ENCODE peak calls at places on chromosome 1, in four cellular contexts. One of them, this sample, is unnamed.
A peak's percentile ranks its signal among the peaks of the same experiment; 100 is the strongest.

GRCh38 chr1:73401666-73402065 is 796.3 kb downstream of the LRRIQ3 start:
- DNase-seq in A549: peak; percentile 0
- DNase-seq in WTC11: no peak
- DNase-seq in HepG2: no peak
- DNase-seq in this sample: no peak

GRCh38 chr1:198669023-198669698 is 30.3 kb downstream of the PTPRC start:
- DNase-seq in WTC11: no peak
- DNase-seq in HepG2: peak; percentile 16
- DNase-seq in A549: peak; percentile 73
- DNase-seq in this sample: peak; percentile 53

GRCh38 chr1:156359973-156360372 is 9.0 kb upstream of the RHBG start:
- DNase-seq in WTC11: peak; percentile 63
- DNase-seq in HepG2: no peak
- DNase-seq in A549: peak; percentile 56
- DNase-seq in this sample: peak; percentile 64

GRCh38 chr1:201565771-201566528 is 27.0 kb downstream of the NAV1 start:
- DNase-seq in HepG2: no peak
- DNase-seq in A549: no peak
- DNase-seq in WTC11: no peak
- DNase-seq in this sample: no peak

GRCh38 chr1:159860456-159860855 is 2.0 kb downstream of the VSIG8 start:
- DNase-seq in HepG2: no peak
- DNase-seq in WTC11: no peak
- DNase-seq in A549: no peak
- DNase-seq in this sample: no peak

GRCh38 chr1:42966688-42967609 is 8.3 kb upstream of the SLC2A1 start:
- DNase-seq in HepG2: peak; percentile 56
- DNase-seq in WTC11: peak; percentile 32
- DNase-seq in A549: peak; percentile 86
- DNase-seq in this sample: peak; percentile 82

GRCh38 chr1:228293393-228293792 is 85.5 kb downstream of the OBSCN start:
- DNase-seq in HepG2: no peak
- DNase-seq in WTC11: no peak
- DNase-seq in A549: no peak
- DNase-seq in this sample: no peak

GRCh38 chr1:79089946-79090345 is 83.4 kb upstream of the ADGRL4 start:
- DNase-seq in A549: no peak
- DNase-seq in HepG2: no peak
- DNase-seq in WTC11: no peak
- DNase-seq in this sample: no peak

GRCh38 chr1:228004887-228005462 is 1.8 kb upstream of the WNT3A start:
- DNase-seq in HepG2: no peak
- DNase-seq in WTC11: no peak
- DNase-seq in A549: no peak
- DNase-seq in this sample: no peak

GRCh38 chr1:66478116-66478515 is 55.8 kb upstream of the SGIP1 start:
- DNase-seq in A549: peak; percentile 44
- DNase-seq in HepG2: no peak
- DNase-seq in WTC11: no peak
- DNase-seq in this sample: no peak

GRCh38 chr1:10212476-10212875 is 2.1 kb downstream of the KIF1B start:
- DNase-seq in A549: no peak
- DNase-seq in HepG2: no peak
- DNase-seq in WTC11: no peak
- DNase-seq in this sample: no peak

GRCh38 chr1:932178-932520 is 8.4 kb downstream of the SAMD11 start:
- DNase-seq in A549: no peak
- DNase-seq in WTC11: no peak
- DNase-seq in HepG2: no peak
- DNase-seq in this sample: no peak

GRCh38 chr1:2539312-2539907 is 9.3 kb upstream of the HES5 start:
- DNase-seq in WTC11: peak; percentile 83
- DNase-seq in A549: no peak
- DNase-seq in HepG2: no peak
- DNase-seq in this sample: no peak

GRCh38 chr1:21932127-21932526 is 5.0 kb downstream of the HSPG2 start:
- DNase-seq in WTC11: no peak
- DNase-seq in HepG2: no peak
- DNase-seq in A549: no peak
- DNase-seq in this sample: no peak

GRCh38 chr1:41434748-41435449 is 49.6 kb downstream of the EDN2 start:
- DNase-seq in HepG2: no peak
- DNase-seq in A549: no peak
- DNase-seq in WTC11: no peak
- DNase-seq in this sample: no peak

GRCh38 chr1:25080294-25081209 is 150.5 kb upstream of the RUNX3 start:
- DNase-seq in WTC11: no peak
- DNase-seq in A549: peak; percentile 14
- DNase-seq in HepG2: no peak
- DNase-seq in this sample: peak; percentile 44

GRCh38 chr1:230330157-230330556 is 96.0 kb downstream of the PGBD5 start:
- DNase-seq in A549: no peak
- DNase-seq in HepG2: no peak
- DNase-seq in WTC11: no peak
- DNase-seq in this sample: no peak

GRCh38 chr1:41435570-41436178 is 48.8 kb downstream of the EDN2 start:
- DNase-seq in WTC11: peak; percentile 59
- DNase-seq in HepG2: no peak
- DNase-seq in A549: no peak
- DNase-seq in this sample: no peak

DNA sequence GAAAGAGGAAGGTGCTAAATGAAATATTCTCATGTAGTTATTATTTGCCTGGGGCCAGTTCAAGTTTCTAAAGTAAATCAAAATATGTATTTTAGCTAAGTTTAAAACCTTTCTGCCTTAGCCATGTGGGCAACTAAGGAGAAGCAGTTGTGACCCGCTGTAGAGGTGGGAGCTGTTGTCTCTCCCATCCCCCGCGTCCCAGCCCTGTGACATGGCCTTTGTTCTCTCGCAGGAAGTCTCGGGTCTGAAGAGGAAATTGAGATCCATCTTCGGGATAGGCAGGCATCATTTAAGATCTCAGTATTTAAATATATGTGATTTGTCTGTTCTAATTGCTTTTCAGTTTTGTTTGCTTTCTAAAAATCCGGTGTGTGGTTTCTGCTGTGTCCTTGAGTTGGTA is 121.5 kb downstream of the CAMTA1 start:
- DNase-seq in A549: no peak
- DNase-seq in WTC11: peak; percentile 38
- DNase-seq in HepG2: no peak
- DNase-seq in this sample: no peak
- TF ChIP-seq HMGXB4 in A549: no peak
- TF ChIP-seq HMGXB4 in WTC11: no peak
- TF ChIP-seq HMGXB4 in HepG2: no peak
- TF ChIP-seq HMGXB4 in this sample: no peak

GRCh38 chr1:232517204-232517603 is 112.7 kb downstream of the SIPA1L2 start:
- DNase-seq in A549: no peak
- DNase-seq in WTC11: no peak
- DNase-seq in HepG2: no peak
- DNase-seq in this sample: no peak
- TF ChIP-seq HMGXB4 in A549: no peak
- TF ChIP-seq HMGXB4 in WTC11: no peak
- TF ChIP-seq HMGXB4 in HepG2: no peak
- TF ChIP-seq HMGXB4 in this sample: no peak

GRCh38 chr1:7616076-7616833 is 154.8 kb upstream of the VAMP3 start:
- DNase-seq in A549: peak; percentile 10
- DNase-seq in WTC11: peak; percentile 79
- DNase-seq in HepG2: peak; percentile 5
- DNase-seq in this sample: peak; percentile 72
- TF ChIP-seq HMGXB4 in A549: no peak
- TF ChIP-seq HMGXB4 in WTC11: no peak
- TF ChIP-seq HMGXB4 in HepG2: no peak
- TF ChIP-seq HMGXB4 in this sample: no peak

DNA sequence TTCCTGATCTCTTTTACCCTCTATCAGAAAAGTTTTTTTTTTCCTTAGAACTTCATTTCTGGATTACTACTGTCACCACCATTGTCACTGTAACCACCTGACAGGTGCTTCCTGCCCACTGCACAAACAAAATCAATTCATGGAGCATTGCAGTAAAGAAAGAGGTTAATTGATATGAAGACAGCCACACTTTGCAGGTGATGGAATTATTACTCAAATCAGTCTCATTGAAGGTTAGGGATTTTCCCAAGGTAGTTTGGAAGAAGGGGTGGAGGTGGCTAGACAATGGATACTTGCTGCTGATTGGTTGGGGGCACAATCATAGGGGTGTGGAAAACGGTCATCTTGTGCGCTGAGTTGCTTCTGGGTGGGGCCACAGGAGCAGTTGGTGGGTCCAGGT is 230.8 kb upstream of the CACYBP start:
- DNase-seq in A549: no peak
- DNase-seq in HepG2: no peak
- DNase-seq in WTC11: no peak
- DNase-seq in this sample: no peak
- TF ChIP-seq HMGXB4 in A549: no peak
- TF ChIP-seq HMGXB4 in HepG2: no peak
- TF ChIP-seq HMGXB4 in WTC11: no peak
- TF ChIP-seq HMGXB4 in this sample: no peak

GRCh38 chr1:245279346-245279745 is 124.6 kb downstream of the KIF26B start:
- DNase-seq in WTC11: no peak
- DNase-seq in A549: no peak
- DNase-seq in HepG2: no peak
- DNase-seq in this sample: no peak

GRCh38 chr1:245288796-245289195 is 134.0 kb downstream of the KIF26B start:
- DNase-seq in A549: no peak
- DNase-seq in HepG2: no peak
- DNase-seq in WTC11: no peak
- DNase-seq in this sample: no peak

GRCh38 chr1:245283001-245283400 is 128.2 kb downstream of the KIF26B start:
- DNase-seq in WTC11: no peak
- DNase-seq in HepG2: no peak
- DNase-seq in A549: no peak
- DNase-seq in this sample: no peak

GRCh38 chr1:245290836-245291235 is 136.1 kb downstream of the KIF26B start:
- DNase-seq in HepG2: no peak
- DNase-seq in WTC11: no peak
- DNase-seq in A549: no peak
- DNase-seq in this sample: no peak

DNA sequence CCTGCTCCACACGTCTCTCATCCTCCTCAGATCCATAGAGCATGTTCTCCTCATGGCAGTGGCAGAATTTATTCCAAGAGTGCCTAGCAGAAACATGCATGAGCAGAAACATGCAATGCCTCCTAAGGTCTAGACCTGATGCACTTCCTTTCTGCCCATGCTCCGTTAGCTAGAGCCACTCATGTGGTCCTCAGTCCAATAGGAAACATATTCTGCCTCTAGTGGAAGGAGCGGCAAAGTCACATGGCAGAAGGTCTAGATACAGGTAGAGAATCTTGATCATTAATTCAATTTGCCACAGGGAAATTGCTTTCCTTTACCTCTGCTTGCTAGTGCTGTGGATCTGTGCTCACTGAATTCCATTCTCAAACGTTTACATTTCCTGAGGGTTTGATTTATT is 130.4 kb downstream of the KIF26B start:
- DNase-seq in A549: no peak
- DNase-seq in WTC11: no peak
- DNase-seq in HepG2: no peak
- DNase-seq in this sample: no peak
- TF ChIP-seq HMGXB4 in A549: no peak
- TF ChIP-seq HMGXB4 in WTC11: no peak
- TF ChIP-seq HMGXB4 in HepG2: no peak
- TF ChIP-seq HMGXB4 in this sample: no peak

GRCh38 chr1:107897428-107898339 is 67.3 kb downstream of the VAV3 start:
- DNase-seq in HepG2: no peak
- DNase-seq in WTC11: no peak
- DNase-seq in A549: no peak
- DNase-seq in this sample: no peak
- TF ChIP-seq HMGXB4 in HepG2: no peak
- TF ChIP-seq HMGXB4 in WTC11: no peak
- TF ChIP-seq HMGXB4 in A549: no peak
- TF ChIP-seq HMGXB4 in this sample: no peak

GRCh38 chr1:27301052-27301422 is 20.9 kb upstream of the TMEM222 start:
- DNase-seq in A549: no peak
- DNase-seq in WTC11: no peak
- DNase-seq in HepG2: no peak
- DNase-seq in this sample: no peak

GRCh38 chr1:27300341-27301051 is 21.5 kb upstream of the TMEM222 start:
- DNase-seq in WTC11: peak; percentile 82
- DNase-seq in HepG2: peak; percentile 61
- DNase-seq in A549: peak; percentile 76
- DNase-seq in this sample: peak; percentile 91

GRCh38 chr1:27301582-27302199 is 20.3 kb upstream of the TMEM222 start:
- DNase-seq in WTC11: no peak
- DNase-seq in HepG2: no peak
- DNase-seq in A549: no peak
- DNase-seq in this sample: no peak

GRCh38 chr1:27303509-27303908 is 18.5 kb upstream of the TMEM222 start:
- DNase-seq in A549: no peak
- DNase-seq in WTC11: peak; percentile 20
- DNase-seq in HepG2: no peak
- DNase-seq in this sample: no peak

DNA sequence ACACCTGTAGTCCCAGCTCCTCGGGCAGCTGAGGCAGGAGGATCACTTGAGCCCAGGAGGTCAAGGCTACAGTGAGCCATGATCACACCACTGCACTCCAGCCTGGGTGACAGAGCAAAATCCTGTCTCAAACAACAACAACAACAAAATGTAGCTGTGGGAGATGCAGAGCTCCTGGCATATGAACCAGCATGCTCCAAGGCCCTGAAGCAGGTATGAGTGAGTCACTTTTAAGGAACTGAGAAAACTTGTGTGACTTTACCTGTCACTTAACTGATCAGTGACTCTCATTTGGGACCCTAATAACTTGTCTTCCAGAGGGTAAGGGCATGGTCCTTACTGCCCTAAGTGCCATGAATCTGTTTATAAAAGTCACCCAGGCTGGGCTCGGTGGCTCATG is 19.4 kb upstream of the TMEM222 start:
- DNase-seq in HepG2: no peak
- DNase-seq in A549: no peak
- DNase-seq in WTC11: no peak
- DNase-seq in this sample: no peak
- TF ChIP-seq HMGXB4 in HepG2: no peak
- TF ChIP-seq HMGXB4 in A549: no peak
- TF ChIP-seq HMGXB4 in WTC11: no peak
- TF ChIP-seq HMGXB4 in this sample: no peak

DNA sequence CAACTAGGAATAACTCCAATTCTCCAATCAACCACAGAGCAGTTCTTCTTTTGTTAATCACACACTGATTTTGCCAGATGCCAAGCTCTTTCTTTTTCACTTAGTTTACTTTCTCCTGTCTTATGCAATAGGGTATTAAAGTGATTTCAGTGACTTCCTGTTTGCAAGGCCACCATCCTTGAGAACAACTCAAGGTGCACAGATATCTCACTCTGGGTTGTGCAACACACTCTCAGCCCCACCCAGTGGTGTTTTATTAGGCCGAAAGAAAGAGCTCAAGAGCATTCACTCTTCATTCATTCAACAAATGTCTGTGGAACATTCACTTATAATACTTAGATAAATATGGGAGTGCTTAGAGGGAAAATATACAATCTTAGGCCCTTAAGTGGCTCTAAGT is 352.5 kb downstream of the ZNF326 start:
- DNase-seq in HepG2: no peak
- DNase-seq in WTC11: no peak
- DNase-seq in A549: no peak
- DNase-seq in this sample: no peak
- TF ChIP-seq HMGXB4 in HepG2: no peak
- TF ChIP-seq HMGXB4 in WTC11: no peak
- TF ChIP-seq HMGXB4 in A549: no peak
- TF ChIP-seq HMGXB4 in this sample: no peak